ENCODE peak calls at places on chromosomes 2 and 18, in seven cellular contexts. E is endothelial cell of umbilical vein, S is keratinocyte, A is fibroblast of lung, P is endodermal cell, D is SK-N-MC, T is IMR-90. X is an unnamed sample.

GRCh38 chr18:27558388-27559158 is 373.5 kb upstream of the CHST9 start:
- DNase-seq in A (no peak), S (no peak), T (no peak), P (no peak), E (no peak), D (no peak), X (no peak)

GRCh38 chr2:72142743-72143440 is 4.8 kb downstream of the CYP26B1 start:
- DNase-seq in S (no peak), E (peak), A (peak), P (peak), D (no peak), T (peak), X (peak)

GRCh38 chr18:72543362-72544055 is 633 bp downstream of the CBLN2 start:
- DNase-seq in A (no peak), E (peak), T (no peak), P (peak), D (no peak), S (no peak), X (no peak)

GRCh38 chr2:240348522-240348921 is 86.9 kb upstream of the GPC1 start:
- DNase-seq in E (no peak), P (no peak), S (no peak), A (no peak), D (no peak), T (peak), X (no peak)

GRCh38 chr2:219282375-219282774 is 3.2 kb downstream of the DNAJB2 start:
- DNase-seq in D (no peak), A (no peak), T (no peak), S (no peak), P (no peak), E (no peak), X (no peak)

GRCh38 chr2:68812256-68812655 is 58.9 kb downstream of the BMP10 start:
- DNase-seq in A (peak), S (no peak), P (no peak), D (no peak), T (peak), E (no peak), X (no peak)

GRCh38 chr2:24451805-24452498 is 39.1 kb upstream of the NCOA1 start:
- DNase-seq in P (no peak), T (no peak), A (no peak), S (no peak), E (no peak), D (no peak), X (no peak)

GRCh38 chr18:10035306-10035991 is 121.6 kb downstream of the VAPA start:
- DNase-seq in S (peak), E (no peak), D (no peak), T (no peak), A (no peak), P (peak), X (no peak)

GRCh38 chr2:202289394-202290204 is 24.0 kb downstream of the NOP58 start:
- DNase-seq in P (peak), T (no peak), E (no peak), A (no peak), D (no peak), S (no peak), X (no peak)

GRCh38 chr2:38743672-38744398 is 7.3 kb downstream of the SRSF7 start:
- DNase-seq in E (no peak), T (no peak), P (no peak), S (no peak), A (no peak), D (no peak), X (no peak)

GRCh38 chr18:72799106-72799505 is 68.7 kb downstream of the NETO1 start:
- DNase-seq in A (no peak), S (no peak), E (no peak), P (no peak), T (no peak), D (no peak), X (no peak)

GRCh38 chr2:28380185-28380584 is 12.5 kb upstream of the FOSL2 start:
- DNase-seq in D (no peak), P (no peak), A (no peak), S (no peak), T (no peak), E (no peak), X (no peak)

GRCh38 chr2:23452853-23453420 is 68.0 kb downstream of the KLHL29 start:
- DNase-seq in P (no peak), A (peak), D (peak), T (peak), E (no peak), S (no peak), X (no peak)

GRCh38 chr2:203867561-203868200 is at the start of gene CTLA4:
- DNase-seq in T (no peak), E (no peak), A (no peak), D (no peak), S (no peak), P (no peak), X (no peak)

GRCh38 chr2:156437272-156437671 is 1.1 kb downstream of the GPD2 start:
- DNase-seq in D (no peak), E (no peak), P (no peak), T (peak), S (no peak), A (peak), X (peak)

GRCh38 chr2:237231593-237231992 is 145.9 kb downstream of the COPS8 start:
- DNase-seq in E (no peak), P (no peak), D (no peak), A (no peak), S (no peak), T (no peak), X (no peak)

GRCh38 chr2:118061135-118061955 is 26.9 kb upstream of the INSIG2 start:
- DNase-seq in P (peak), T (peak), S (no peak), E (peak), D (no peak), A (peak), X (no peak)

GRCh38 chr2:130241041-130241707 is 42.9 kb upstream of the TUBA3E start:
- DNase-seq in A (peak), P (no peak), E (peak), T (peak), S (peak), D (no peak), X (peak)

GRCh38 chr18:45658756-45659155 is 43.5 kb downstream of the SLC14A2 start:
- DNase-seq in T (peak), D (no peak), A (peak), S (no peak), E (peak), P (peak), X (no peak)

GRCh38 chr2:119679526-119679837 is 481 bp downstream of the TMEM177 start:
- DNase-seq in E (no peak), P (no peak), T (no peak), S (no peak), A (no peak), D (no peak), X (no peak)

GRCh38 chr2:176454893-176455810 is 185.9 kb downstream of the MTX2 start:
- DNase-seq in T (peak), D (peak), A (peak), P (peak), S (peak), E (peak), X (peak)

GRCh38 chr18:73691118-73691517 is 456.5 kb downstream of the FBXO15 start:
- DNase-seq in T (peak), D (no peak), P (no peak), E (peak), A (peak), S (no peak), X (no peak)

GRCh38 chr2:211367252-211367651 is 810.9 kb downstream of the CPS1 start:
- DNase-seq in A (no peak), P (no peak), E (no peak), T (no peak), D (no peak), S (no peak), X (no peak)

GRCh38 chr2:88321614-88322248 is 130.8 kb downstream of the FOXI3 start:
- DNase-seq in A (no peak), S (no peak), P (no peak), T (no peak), D (no peak), E (no peak), X (no peak)

GRCh38 chr2:223853425-223853837 is 16.0 kb upstream of the AP1S3 start:
- DNase-seq in D (no peak), T (peak), S (no peak), A (no peak), P (no peak), E (no peak), X (no peak)

GRCh38 chr2:215904101-215904500 is 109.2 kb downstream of the MREG start:
- DNase-seq in P (no peak), D (no peak), A (peak), T (peak), S (no peak), E (peak), X (no peak)

GRCh38 chr2:96470636-96471035 is 34.5 kb downstream of the NEURL3 start:
- DNase-seq in D (no peak), S (no peak), P (peak), A (peak), E (peak), T (peak), X (peak)

GRCh38 chr2:46286715-46287114 is 10.5 kb upstream of the EPAS1 start:
- DNase-seq in P (peak), D (no peak), A (no peak), S (no peak), E (no peak), T (no peak), X (no peak)

GRCh38 chr2:130963058-130963848 is 126.5 kb downstream of the ARHGEF4 start:
- DNase-seq in D (no peak), T (no peak), A (no peak), E (no peak), S (no peak), P (peak), X (no peak)

GRCh38 chr2:96271995-96272394 is 6.0 kb downstream of the CIAO1 start:
- DNase-seq in A (no peak), S (no peak), D (no peak), P (no peak), E (no peak), T (no peak), X (no peak)

GRCh38 chr2:38213619-38214018 is 137.7 kb upstream of the CYP1B1 start:
- DNase-seq in T (no peak), P (no peak), A (no peak), E (no peak), D (no peak), S (no peak), X (no peak)

GRCh38 chr2:105744091-105744908 is 412 bp upstream of the NCK2 start:
- DNase-seq in T (peak), E (peak), A (peak), D (no peak), S (no peak), P (peak), X (peak)

GRCh38 chr2:181138816-181139215 is 158.4 kb downstream of the UBE2E3 start:
- DNase-seq in D (no peak), P (no peak), A (peak), E (no peak), T (peak), S (no peak), X (no peak)

GRCh38 chr2:26639685-26640240 is 1.4 kb downstream of the CIB4 start:
- DNase-seq in D (no peak), S (no peak), T (no peak), E (no peak), A (no peak), P (peak), X (no peak)

GRCh38 chr2:152400607-152401214 is 65.7 kb downstream of the FMNL2 start:
- DNase-seq in A (no peak), P (no peak), D (no peak), T (no peak), E (no peak), S (no peak), X (no peak)

GRCh38 chr2:235737396-235737795 is 243.6 kb downstream of the AGAP1 start:
- DNase-seq in S (no peak), T (no peak), E (no peak), A (no peak), D (no peak), P (no peak), X (no peak)

DNA sequence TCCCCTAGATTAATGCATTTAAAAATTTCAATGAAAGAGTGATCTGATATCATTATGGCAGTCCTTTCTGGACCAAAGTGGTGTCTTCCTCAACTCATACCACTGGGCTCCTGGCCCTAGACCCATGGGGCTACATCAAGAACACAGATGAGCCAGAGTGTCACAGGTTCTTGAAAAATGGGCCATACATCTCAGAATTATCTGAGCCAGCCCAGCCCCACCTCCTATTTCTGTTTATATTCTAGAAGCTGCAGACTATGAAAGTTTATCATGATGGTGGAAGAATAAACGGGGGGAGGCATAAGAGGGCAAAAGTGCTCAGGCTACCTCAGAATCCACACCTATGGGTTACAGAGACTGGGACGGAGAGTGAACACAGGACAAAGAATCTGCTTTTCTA is 120.6 kb upstream of the TACR1 start:
- DNase-seq in A (no peak), T (no peak), S (no peak), D (no peak), P (no peak), E (no peak), X (no peak)
- H3K9ac ChIP-seq in A (no peak), T (no peak), S (no peak), D (no peak), P (no peak), E (no peak), X (no peak)

GRCh38 chr2:43133708-43134570 is 92.5 kb downstream of the ZFP36L2 start:
- DNase-seq in P (peak), A (no peak), S (no peak), D (no peak), E (no peak), T (no peak), X (peak)
- H3K4me3 ChIP-seq in P (no peak), A (no peak), S (no peak), D (no peak), E (no peak), T (no peak), X (no peak)

DNA sequence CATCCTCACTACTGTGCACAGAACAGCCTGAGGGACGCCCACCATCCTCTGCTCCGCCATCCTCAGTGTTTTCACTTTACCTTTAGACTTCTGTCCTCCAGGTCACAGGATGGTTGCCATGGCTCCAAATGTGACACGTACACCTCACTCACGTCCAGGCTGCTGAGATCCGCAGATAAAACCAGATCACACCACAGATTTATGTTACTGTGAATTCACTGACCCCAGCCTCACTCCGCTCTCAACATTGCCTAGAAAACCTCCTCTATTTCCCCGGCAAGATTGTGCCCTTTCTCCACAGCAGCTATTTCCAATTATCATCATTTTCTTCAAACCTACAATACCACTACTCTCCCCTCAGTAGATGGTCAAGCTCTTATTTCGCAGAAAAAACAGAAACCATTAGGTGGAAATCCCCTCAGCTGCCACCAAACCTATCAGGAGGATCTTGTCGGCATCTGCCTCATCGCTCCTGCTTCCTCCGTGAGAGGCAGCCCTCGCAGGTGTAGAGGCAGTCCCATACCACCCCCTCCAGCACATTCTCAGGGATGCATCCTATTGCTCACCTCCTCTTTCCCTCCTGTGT is 49.8 kb upstream of the SLC1A4 start:
- DNase-seq in D (no peak), A (no peak), E (no peak), T (no peak), S (no peak), P (no peak), X (no peak)
- H3K9ac ChIP-seq in D (no peak), A (no peak), E (no peak), T (no peak), S (no peak), P (no peak), X (no peak)

GRCh38 chr18:2654828-2655152 is 736 bp upstream of the SMCHD1 start:
- DNase-seq in P (no peak), E (peak), T (peak), D (no peak), S (no peak), A (peak), X (no peak)

GRCh38 chr18:2654105-2654827 is 1.3 kb upstream of the SMCHD1 start:
- DNase-seq in T (peak), D (no peak), E (no peak), P (no peak), A (no peak), S (no peak), X (no peak)

GRCh38 chr18:2651981-2652380 is 3.5 kb upstream of the SMCHD1 start:
- DNase-seq in S (no peak), T (no peak), D (no peak), E (no peak), P (no peak), A (no peak), X (no peak)

GRCh38 chr18:2655153-2655953 is at the start of gene SMCHD1:
- DNase-seq in E (peak), T (peak), S (no peak), A (peak), D (no peak), P (peak), X (peak)

GRCh38 chr18:2653467-2653866 is 2.1 kb upstream of the SMCHD1 start:
- DNase-seq in S (no peak), T (no peak), D (no peak), P (peak), A (no peak), E (no peak), X (no peak)
- H3K4me3 ChIP-seq in S (no peak), T (no peak), D (no peak), P (no peak), A (no peak), E (no peak), X (no peak)